ENCODE peak calls at places on chromosomes 5 and 9, in four cellular contexts. Q, V, O and J are unnamed samples. For H3K27me3, the result is how much of the 10 kb centered on the place peaks cover.

GRCh38 chr5:75048457-75048953 is 3.9 kb downstream of the GCNT4 start:
- DNase-seq in Q (no peak), V (peak), O (no peak), J (no peak)

GRCh38 chr5:27473300-27474053 is 435.1 kb upstream of the CDH9 start:
- DNase-seq in Q (no peak), V (peak), O (no peak), J (peak)

GRCh38 chr5:116046823-116047222 is 14.6 kb downstream of the ARL14EPL start:
- DNase-seq in Q (no peak), V (no peak), O (no peak), J (no peak)

GRCh38 chr9:128043467-128043868 is 23.7 kb downstream of the NAIF1 start:
- DNase-seq in Q (no peak), V (no peak), O (no peak), J (no peak)

GRCh38 chr5:132487841-132488555 is 2.6 kb downstream of the IRF1 start:
- DNase-seq in Q (peak), V (no peak), O (no peak), J (no peak)

GRCh38 chr5:102901821-102902448 is 146.8 kb downstream of the PAM start:
- DNase-seq in Q (no peak), V (no peak), O (no peak), J (no peak)

GRCh38 chr9:134434896-134435506 is 108.7 kb downstream of the RXRA start:
- DNase-seq in Q (no peak), V (peak), O (no peak), J (no peak)

GRCh38 chr9:19967567-19968459 is 179.0 kb upstream of the SLC24A2 start:
- DNase-seq in Q (peak), V (peak), O (no peak), J (no peak)

GRCh38 chr5:89755024-89755423 is 654.5 kb downstream of the CETN3 start:
- DNase-seq in Q (no peak), V (no peak), O (no peak), J (no peak)

GRCh38 chr5:142817031-142817430 is 46.9 kb downstream of the ARHGAP26 start:
- DNase-seq in Q (no peak), V (no peak), O (no peak), J (no peak)

GRCh38 chr9:96136992-96137665 is 164.8 kb downstream of the HSD17B3 start:
- DNase-seq in Q (no peak), V (peak), O (no peak), J (no peak)

GRCh38 chr9:131627846-131628820 is 82.8 kb downstream of the PRRT1B start:
- DNase-seq in Q (no peak), V (peak), O (no peak), J (no peak)

GRCh38 chr5:54357371-54358058 is 47.1 kb upstream of the ARL15 start:
- DNase-seq in Q (no peak), V (no peak), O (no peak), J (no peak)

GRCh38 chr9:91138760-91139159 is 223.0 kb downstream of the AUH start:
- DNase-seq in Q (no peak), V (peak), O (no peak), J (no peak)

GRCh38 chr5:136420168-136420916 is 55.0 kb upstream of the TRPC7 start:
- DNase-seq in Q (no peak), V (no peak), O (no peak), J (no peak)
- H2BK12ac ChIP-seq in Q (no peak), V (no peak), O (no peak), J (no peak)

GRCh38 chr5:77643654-77644404 is 5.3 kb upstream of the OTP start:
- DNase-seq in Q (no peak), V (peak), O (no peak), J (no peak)
- H3K27me3 ChIP-seq in Q (half or more), V (half or more), O (half or more), J (half or more)

DNA sequence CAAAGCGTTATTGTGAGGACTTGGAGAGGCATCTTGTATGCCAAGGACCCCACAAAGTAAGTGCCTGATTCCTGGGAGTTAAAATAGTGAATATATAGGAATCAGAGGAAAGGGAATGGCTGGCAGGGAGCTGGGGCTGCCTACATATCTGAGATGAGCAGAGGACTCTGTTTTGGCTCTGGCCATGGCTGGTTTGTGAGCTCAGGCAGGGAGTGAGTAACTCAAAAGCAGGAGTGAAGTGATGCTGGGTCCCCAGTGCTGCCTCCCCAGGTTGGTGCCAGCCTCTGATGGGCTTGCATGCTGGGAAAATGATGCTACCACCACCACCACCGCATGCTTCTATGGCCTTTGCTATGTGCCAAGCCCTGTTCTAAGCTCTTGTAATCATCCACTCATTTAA is 246.0 kb upstream of the MVB12B start:
- DNase-seq in Q (no peak), V (no peak), O (no peak), J (no peak)
- H2BK12ac ChIP-seq in Q (no peak), V (no peak), O (no peak), J (no peak)

GRCh38 chr9:99385215-99385614 is 163.1 kb downstream of the SEC61B start:
- DNase-seq in Q (no peak), V (no peak), O (no peak), J (no peak)

GRCh38 chr9:99387416-99387815 is 165.3 kb downstream of the SEC61B start:
- DNase-seq in Q (no peak), V (no peak), O (no peak), J (no peak)

GRCh38 chr9:99377790-99378775 is 156.0 kb downstream of the SEC61B start:
- DNase-seq in Q (no peak), V (peak), O (no peak), J (peak)

GRCh38 chr9:99385814-99386279 is 163.8 kb downstream of the SEC61B start:
- DNase-seq in Q (no peak), V (peak), O (no peak), J (no peak)

DNA sequence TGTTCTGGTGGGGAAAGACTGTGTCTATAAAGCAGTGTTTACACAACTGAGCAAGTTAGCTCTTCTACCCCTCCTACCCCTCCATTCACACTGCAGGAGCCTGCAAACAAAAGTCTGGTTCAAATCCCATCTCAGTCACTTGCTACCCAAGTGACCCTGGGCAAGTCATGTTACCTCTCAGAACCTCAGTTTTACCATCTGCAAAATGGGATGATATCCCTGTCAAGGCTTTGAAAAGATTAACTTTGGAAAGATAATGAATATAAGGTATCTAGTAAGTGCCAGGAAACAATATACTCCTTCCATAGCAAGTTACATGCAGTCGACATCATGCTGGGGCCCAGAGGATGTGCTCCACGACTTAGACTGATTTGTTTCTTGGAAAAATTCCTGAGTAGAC is 161.5 kb downstream of the SEC61B start:
- DNase-seq in Q (no peak), V (no peak), O (no peak), J (no peak)
- H3K27me3 ChIP-seq in Q (under half), V (under half), O (under half), J (under half)

DNA sequence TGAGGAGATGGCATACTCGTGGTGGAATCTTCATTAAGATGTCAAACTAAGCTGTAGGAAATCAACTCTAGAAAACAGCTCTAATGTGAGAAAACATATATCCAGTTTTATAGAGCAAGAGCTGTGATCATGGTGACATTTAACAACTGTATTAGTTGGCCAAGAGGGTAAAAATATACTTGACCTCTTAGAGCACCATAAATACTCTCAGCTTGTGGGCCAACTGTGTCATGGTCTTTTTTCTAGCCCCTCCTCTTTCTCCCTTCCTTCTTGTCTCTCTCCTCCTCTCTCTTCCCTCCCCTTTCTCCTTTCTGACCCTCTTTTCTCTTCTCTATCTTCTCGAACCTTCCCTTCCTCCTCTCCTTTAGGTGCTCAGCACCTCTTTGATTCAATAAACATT is 54.7 kb downstream of the TMC1 start:
- DNase-seq in Q (no peak), V (no peak), O (no peak), J (no peak)
- H2BK12ac ChIP-seq in Q (no peak), V (no peak), O (no peak), J (no peak)

GRCh38 chr9:124007157-124007460 is 4.5 kb upstream of the LHX2 start:
- DNase-seq in Q (no peak), V (no peak), O (peak), J (peak)
- H3K27me3 ChIP-seq in Q (half or more), V (half or more), O (half or more), J (under half)

DNA sequence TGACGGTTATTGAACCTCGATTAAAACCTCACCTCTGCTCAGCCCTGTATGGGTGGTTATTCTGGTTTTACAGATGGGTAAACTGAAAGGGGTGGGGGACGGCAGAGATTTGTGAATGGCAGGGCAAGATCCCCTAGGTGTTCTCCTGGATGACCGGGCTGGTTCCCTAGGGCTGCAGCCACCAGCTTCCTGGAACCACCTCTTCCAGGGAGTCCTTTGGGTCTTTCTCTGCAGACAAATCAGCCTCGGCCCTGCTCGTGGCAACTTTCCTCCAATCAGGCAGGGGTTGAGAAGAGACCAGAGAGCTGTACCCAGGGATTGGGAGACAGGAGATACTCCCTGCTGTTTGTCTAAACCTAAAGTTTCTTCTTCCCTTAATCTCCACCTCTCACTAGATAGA is 5.2 kb upstream of the MSX2 start:
- DNase-seq in Q (peak), V (no peak), O (no peak), J (no peak)
- H2BK12ac ChIP-seq in Q (no peak), V (no peak), O (no peak), J (no peak)

GRCh38 chr5:38119836-38120235 is 138.5 kb upstream of the EGFLAM start:
- DNase-seq in Q (no peak), V (no peak), O (no peak), J (no peak)

GRCh38 chr5:38121420-38121819 is 136.9 kb upstream of the EGFLAM start:
- DNase-seq in Q (no peak), V (no peak), O (no peak), J (no peak)

GRCh38 chr5:38113880-38114279 is 144.5 kb upstream of the EGFLAM start:
- DNase-seq in Q (no peak), V (no peak), O (no peak), J (no peak)

GRCh38 chr5:38115318-38115827 is 143.0 kb upstream of the EGFLAM start:
- DNase-seq in Q (no peak), V (no peak), O (no peak), J (no peak)

GRCh38 chr5:38118080-38118479 is 140.3 kb upstream of the EGFLAM start:
- DNase-seq in Q (no peak), V (no peak), O (no peak), J (no peak)
- H3K27me3 ChIP-seq in Q (under half), V (under half), O (under half), J (under half)

GRCh38 chr5:56680731-56681130 is 134.6 kb upstream of the MAP3K1 start:
- DNase-seq in Q (no peak), V (no peak), O (no peak), J (no peak)
- H2BK12ac ChIP-seq in Q (no peak), V (no peak), O (no peak), J (no peak)

DNA sequence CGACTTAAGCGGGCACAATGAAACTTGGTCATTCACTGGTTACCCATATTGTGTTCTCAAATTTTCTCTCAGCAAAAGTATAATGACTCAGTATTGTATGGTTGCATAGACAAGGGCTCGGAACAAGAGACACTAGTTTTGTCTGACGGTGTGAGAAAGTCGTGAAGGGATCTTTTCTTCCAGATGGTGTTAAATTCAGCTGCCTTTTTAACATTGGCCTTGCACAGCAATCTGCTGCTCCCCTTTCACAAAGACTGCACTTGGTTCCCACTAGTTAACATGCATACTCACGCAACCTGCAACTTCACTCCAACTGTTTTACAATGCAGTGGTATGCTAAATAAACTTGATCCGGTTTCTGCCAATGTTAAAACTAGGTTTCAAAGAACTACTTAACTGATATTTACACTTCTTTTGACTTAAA is 219.2 kb downstream of the MEF2C start:
- DNase-seq in Q (no peak), V (no peak), O (no peak), J (no peak)
- H3K27me3 ChIP-seq in Q (under half), V (half or more), O (under half), J (under half)